ENCODE peak calls at places on chromosomes 12 and 14, in four cellular contexts. One of them, this sample, is unnamed. For H3K4me1, the result is how much of the 10 kb centered on the place peaks cover.

GRCh38 chr12:11892065-11892391 is 178.7 kb upstream of the BCL2L14 start:
- DNase-seq in heart left ventricle: no peak
- DNase-seq in pancreas: no peak
- DNase-seq in kidney: no peak
- DNase-seq in this sample: no peak

GRCh38 chr12:96434107-96434506 is 33.9 kb upstream of the CDK17 start:
- DNase-seq in pancreas: no peak
- DNase-seq in heart left ventricle: no peak
- DNase-seq in kidney: no peak
- DNase-seq in this sample: peak

GRCh38 chr14:103662029-103662428 is 33.0 kb downstream of the KLC1 start:
- DNase-seq in kidney: no peak
- DNase-seq in heart left ventricle: no peak
- DNase-seq in pancreas: no peak
- DNase-seq in this sample: no peak

GRCh38 chr14:91245029-91245428 is 525 bp upstream of the GPR68 start:
- DNase-seq in kidney: no peak
- DNase-seq in pancreas: no peak
- DNase-seq in heart left ventricle: no peak
- DNase-seq in this sample: no peak

GRCh38 chr12:113322353-113322752 is 12.6 kb downstream of the SLC8B1 start:
- DNase-seq in pancreas: no peak
- DNase-seq in kidney: no peak
- DNase-seq in heart left ventricle: no peak
- DNase-seq in this sample: peak

GRCh38 chr14:63544641-63545234 is 1.6 kb upstream of the PPP2R5E start:
- DNase-seq in heart left ventricle: no peak
- DNase-seq in kidney: no peak
- DNase-seq in pancreas: no peak
- DNase-seq in this sample: peak

GRCh38 chr14:91288876-91289275 is 44.4 kb upstream of the GPR68 start:
- DNase-seq in heart left ventricle: no peak
- DNase-seq in kidney: no peak
- DNase-seq in pancreas: no peak
- DNase-seq in this sample: no peak

GRCh38 chr14:71022015-71022919 is 115.0 kb downstream of the PCNX1 start:
- DNase-seq in pancreas: no peak
- DNase-seq in heart left ventricle: no peak
- DNase-seq in kidney: no peak
- DNase-seq in this sample: no peak

GRCh38 chr12:113844495-113845175 is 121.5 kb downstream of the RBM19 start:
- DNase-seq in pancreas: no peak
- DNase-seq in kidney: no peak
- DNase-seq in heart left ventricle: no peak
- DNase-seq in this sample: peak

GRCh38 chr14:76829016-76829365 is 2.8 kb downstream of the LRRC74A start:
- DNase-seq in kidney: no peak
- DNase-seq in pancreas: peak
- DNase-seq in heart left ventricle: peak
- DNase-seq in this sample: no peak

GRCh38 chr12:8452036-8452435 is 3.7 kb upstream of the CLEC6A start:
- DNase-seq in heart left ventricle: no peak
- DNase-seq in kidney: no peak
- DNase-seq in pancreas: no peak
- DNase-seq in this sample: no peak

GRCh38 chr12:87679262-87679661 is 349.9 kb downstream of the C12orf50 start:
- DNase-seq in heart left ventricle: no peak
- DNase-seq in kidney: no peak
- DNase-seq in pancreas: no peak
- DNase-seq in this sample: no peak

GRCh38 chr14:106209745-106210144 is 683.4 kb downstream of the TMEM121 start:
- DNase-seq in heart left ventricle: no peak
- DNase-seq in pancreas: no peak
- DNase-seq in kidney: no peak
- DNase-seq in this sample: no peak

DNA sequence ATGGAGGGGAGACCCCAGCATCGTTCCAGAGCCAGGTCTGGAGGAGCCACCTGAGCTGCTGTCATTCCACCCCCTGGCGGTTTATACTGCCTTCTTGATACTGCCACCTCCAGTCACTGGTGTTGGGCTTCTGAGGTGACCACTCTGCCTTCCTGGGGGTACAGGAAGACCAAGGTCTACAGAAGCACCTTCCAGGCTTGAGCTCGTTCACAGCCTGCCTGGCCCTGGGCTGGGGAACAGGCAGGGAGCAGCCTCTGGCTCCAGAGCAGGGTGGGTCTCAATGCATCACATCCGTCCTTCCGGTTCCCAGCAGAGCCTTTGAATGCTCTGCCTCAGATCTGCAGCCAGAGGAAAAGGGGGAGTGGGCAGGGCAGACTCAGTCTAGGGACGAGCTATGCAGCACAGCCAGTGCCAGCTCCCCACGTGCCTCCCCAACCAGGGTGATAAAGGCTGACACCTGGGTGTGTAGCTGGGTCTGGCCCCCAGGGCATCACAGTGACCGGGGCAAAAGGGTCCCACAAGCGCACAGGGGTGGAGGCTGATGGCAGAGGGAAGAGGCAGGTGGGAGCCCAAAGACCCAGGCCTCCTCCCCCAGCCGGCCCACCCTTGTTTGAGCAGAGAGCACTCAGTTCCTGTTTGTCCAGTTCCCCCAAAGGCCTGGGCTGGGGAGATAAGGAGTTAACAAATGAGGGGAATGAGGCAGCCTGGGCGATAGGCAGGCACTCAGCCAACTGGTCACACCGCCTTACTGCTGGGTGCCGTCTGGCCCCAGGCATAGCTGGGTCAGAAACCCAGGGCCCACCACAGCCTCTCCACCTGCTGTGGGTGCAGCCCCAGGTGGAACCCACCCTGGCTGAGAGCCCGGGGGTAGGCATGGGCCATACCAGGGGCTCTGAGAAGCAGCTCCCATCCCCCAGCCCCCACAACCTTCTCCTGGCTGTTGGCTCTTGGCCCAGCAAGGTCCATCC is 17.1 kb downstream of the DEGS2 start:
- DNase-seq in kidney: no peak
- DNase-seq in heart left ventricle: peak
- DNase-seq in pancreas: peak
- DNase-seq in this sample: peak
- H3K27ac ChIP-seq in kidney: no peak
- H3K27ac ChIP-seq in heart left ventricle: peak
- H3K27ac ChIP-seq in pancreas: peak
- H3K27ac ChIP-seq in this sample: no peak

GRCh38 chr14:68677901-68678300 is 115.0 kb downstream of the ZFP36L1 start:
- DNase-seq in pancreas: no peak
- DNase-seq in kidney: no peak
- DNase-seq in heart left ventricle: no peak
- DNase-seq in this sample: no peak
- H3K4me1 ChIP-seq in pancreas: under half
- H3K4me1 ChIP-seq in kidney: under half
- H3K4me1 ChIP-seq in heart left ventricle: under half
- H3K4me1 ChIP-seq in this sample: under half

GRCh38 chr14:24146622-24146977 is 190 bp upstream of the PSME2 start:
- DNase-seq in kidney: peak
- DNase-seq in heart left ventricle: peak
- DNase-seq in pancreas: peak
- DNase-seq in this sample: peak

GRCh38 chr14:24143511-24143910 is 2.1 kb upstream of the EMC9 start:
- DNase-seq in kidney: no peak
- DNase-seq in pancreas: no peak
- DNase-seq in heart left ventricle: no peak
- DNase-seq in this sample: peak

GRCh38 chr14:24145700-24146621 is at the start of gene PSME2:
- DNase-seq in heart left ventricle: no peak
- DNase-seq in pancreas: no peak
- DNase-seq in kidney: no peak
- DNase-seq in this sample: peak

GRCh38 chr14:24144451-24144850 is 2.0 kb downstream of the PSME2 start:
- DNase-seq in kidney: no peak
- DNase-seq in pancreas: no peak
- DNase-seq in heart left ventricle: no peak
- DNase-seq in this sample: no peak

GRCh38 chr14:24145219-24145618 is 1.2 kb downstream of the PSME2 start:
- DNase-seq in heart left ventricle: no peak
- DNase-seq in kidney: peak
- DNase-seq in pancreas: no peak
- DNase-seq in this sample: no peak
- H3K27ac ChIP-seq in heart left ventricle: peak
- H3K27ac ChIP-seq in kidney: no peak
- H3K27ac ChIP-seq in pancreas: peak
- H3K27ac ChIP-seq in this sample: no peak

GRCh38 chr12:59040651-59041050 is 120.3 kb upstream of the LRIG3 start:
- DNase-seq in pancreas: no peak
- DNase-seq in heart left ventricle: no peak
- DNase-seq in kidney: no peak
- DNase-seq in this sample: peak
- H3K4me1 ChIP-seq in pancreas: under half
- H3K4me1 ChIP-seq in heart left ventricle: under half
- H3K4me1 ChIP-seq in kidney: under half
- H3K4me1 ChIP-seq in this sample: under half

DNA sequence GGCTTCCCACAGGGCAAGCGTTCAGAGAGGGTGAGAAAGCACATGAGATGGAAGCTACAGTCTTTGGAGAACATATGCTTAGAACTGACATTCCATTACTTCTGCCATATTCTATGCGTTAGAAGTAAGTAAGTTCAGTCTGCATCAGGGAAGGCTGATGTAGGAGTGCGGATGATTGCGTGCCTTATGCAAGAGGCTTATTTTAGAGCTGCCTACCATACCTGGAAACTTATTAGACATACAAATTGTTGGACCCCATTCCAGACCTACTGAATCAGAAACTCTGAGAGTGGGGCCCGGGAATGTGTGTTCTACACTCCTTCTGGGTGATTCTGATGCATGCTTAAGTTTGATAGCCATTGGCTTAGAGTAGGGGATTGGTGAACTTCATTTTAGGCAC is 174.9 kb downstream of the KTN1 start:
- DNase-seq in kidney: no peak
- DNase-seq in heart left ventricle: no peak
- DNase-seq in pancreas: no peak
- DNase-seq in this sample: no peak
- H3K27ac ChIP-seq in kidney: no peak
- H3K27ac ChIP-seq in heart left ventricle: no peak
- H3K27ac ChIP-seq in pancreas: no peak
- H3K27ac ChIP-seq in this sample: no peak

GRCh38 chr12:86331012-86331411 is 74.8 kb upstream of the MGAT4C start:
- DNase-seq in pancreas: no peak
- DNase-seq in heart left ventricle: no peak
- DNase-seq in kidney: no peak
- DNase-seq in this sample: no peak
- H3K4me1 ChIP-seq in pancreas: under half
- H3K4me1 ChIP-seq in heart left ventricle: under half
- H3K4me1 ChIP-seq in kidney: under half
- H3K4me1 ChIP-seq in this sample: under half

This sample was measured in osteoblast.